ENCODE peak calls at places on chromosomes 4 and X, in ten cellular contexts. One of them, this sample, is unnamed.

GRCh38 chr4:187424636-187425035 is 570.9 kb upstream of the ZFP42 start:
- DNase-seq in heart right ventricle: no peak
- DNase-seq in left lung: no peak
- DNase-seq in lung: no peak
- DNase-seq in esophagus squamous epithelium: no peak
- DNase-seq in sigmoid colon: no peak
- DNase-seq in brain microvascular endothelial cell: no peak
- DNase-seq in stomach: no peak
- DNase-seq in neural progenitor cell: no peak
- DNase-seq in tibial nerve: no peak
- DNase-seq in this sample: no peak

GRCh38 chrX:46912673-46913491 is 661 bp downstream of the JADE3 start:
- DNase-seq in heart right ventricle: peak
- DNase-seq in left lung: peak
- DNase-seq in lung: peak
- DNase-seq in esophagus squamous epithelium: no peak
- DNase-seq in sigmoid colon: peak
- DNase-seq in brain microvascular endothelial cell: peak
- DNase-seq in stomach: peak
- DNase-seq in neural progenitor cell: peak
- DNase-seq in tibial nerve: no peak
- DNase-seq in this sample: peak

GRCh38 chr4:48570646-48571220 is 80.7 kb downstream of the ZAR1 start:
- DNase-seq in heart right ventricle: no peak
- DNase-seq in left lung: no peak
- DNase-seq in lung: no peak
- DNase-seq in esophagus squamous epithelium: no peak
- DNase-seq in sigmoid colon: no peak
- DNase-seq in brain microvascular endothelial cell: peak
- DNase-seq in stomach: no peak
- DNase-seq in neural progenitor cell: no peak
- DNase-seq in tibial nerve: no peak
- DNase-seq in this sample: no peak

GRCh38 chrX:100368167-100368566 is 41.9 kb downstream of the PCDH19 start:
- DNase-seq in heart right ventricle: no peak
- DNase-seq in left lung: no peak
- DNase-seq in lung: no peak
- DNase-seq in esophagus squamous epithelium: no peak
- DNase-seq in sigmoid colon: no peak
- DNase-seq in brain microvascular endothelial cell: no peak
- DNase-seq in stomach: no peak
- DNase-seq in neural progenitor cell: peak
- DNase-seq in tibial nerve: no peak
- DNase-seq in this sample: no peak

GRCh38 chr4:24032371-24032989 is 142.6 kb upstream of the PPARGC1A start:
- DNase-seq in heart right ventricle: no peak
- DNase-seq in left lung: no peak
- DNase-seq in lung: no peak
- DNase-seq in esophagus squamous epithelium: no peak
- DNase-seq in sigmoid colon: no peak
- DNase-seq in brain microvascular endothelial cell: no peak
- DNase-seq in stomach: peak
- DNase-seq in neural progenitor cell: peak
- DNase-seq in tibial nerve: no peak
- DNase-seq in this sample: no peak

GRCh38 chr4:123398803-123399637 is 2.4 kb downstream of the SPRY1 start:
- DNase-seq in heart right ventricle: peak
- DNase-seq in left lung: peak
- DNase-seq in lung: peak
- DNase-seq in esophagus squamous epithelium: no peak
- DNase-seq in sigmoid colon: peak
- DNase-seq in brain microvascular endothelial cell: peak
- DNase-seq in stomach: peak
- DNase-seq in neural progenitor cell: peak
- DNase-seq in tibial nerve: peak
- DNase-seq in this sample: peak

GRCh38 chr4:128275351-128275750 is 12.3 kb downstream of the PGRMC2 start:
- DNase-seq in heart right ventricle: no peak
- DNase-seq in left lung: no peak
- DNase-seq in lung: no peak
- DNase-seq in esophagus squamous epithelium: no peak
- DNase-seq in sigmoid colon: no peak
- DNase-seq in brain microvascular endothelial cell: no peak
- DNase-seq in stomach: no peak
- DNase-seq in neural progenitor cell: no peak
- DNase-seq in tibial nerve: no peak
- DNase-seq in this sample: no peak

GRCh38 chr4:110142461-110142860 is 56.0 kb downstream of the ELOVL6 start:
- DNase-seq in heart right ventricle: no peak
- DNase-seq in left lung: no peak
- DNase-seq in lung: no peak
- DNase-seq in esophagus squamous epithelium: no peak
- DNase-seq in sigmoid colon: no peak
- DNase-seq in brain microvascular endothelial cell: no peak
- DNase-seq in stomach: no peak
- DNase-seq in neural progenitor cell: no peak
- DNase-seq in tibial nerve: no peak
- DNase-seq in this sample: no peak

GRCh38 chr4:119709418-119709817 is 80.8 kb upstream of the PDE5A start:
- DNase-seq in heart right ventricle: no peak
- DNase-seq in left lung: no peak
- DNase-seq in lung: no peak
- DNase-seq in esophagus squamous epithelium: no peak
- DNase-seq in sigmoid colon: no peak
- DNase-seq in brain microvascular endothelial cell: no peak
- DNase-seq in stomach: no peak
- DNase-seq in neural progenitor cell: no peak
- DNase-seq in tibial nerve: no peak
- DNase-seq in this sample: no peak

GRCh38 chr4:75302648-75303047 is 211.6 kb downstream of the RCHY1 start:
- DNase-seq in heart right ventricle: no peak
- DNase-seq in left lung: no peak
- DNase-seq in lung: no peak
- DNase-seq in esophagus squamous epithelium: no peak
- DNase-seq in sigmoid colon: no peak
- DNase-seq in brain microvascular endothelial cell: no peak
- DNase-seq in stomach: no peak
- DNase-seq in neural progenitor cell: no peak
- DNase-seq in tibial nerve: no peak
- DNase-seq in this sample: no peak

GRCh38 chr4:53131562-53131925 is 234.3 kb downstream of the SCFD2 start:
- DNase-seq in heart right ventricle: no peak
- DNase-seq in left lung: no peak
- DNase-seq in lung: no peak
- DNase-seq in esophagus squamous epithelium: no peak
- DNase-seq in sigmoid colon: no peak
- DNase-seq in brain microvascular endothelial cell: no peak
- DNase-seq in stomach: no peak
- DNase-seq in neural progenitor cell: no peak
- DNase-seq in tibial nerve: no peak
- DNase-seq in this sample: no peak

GRCh38 chr4:46844325-46844917 is 64.6 kb downstream of the COX7B2 start:
- DNase-seq in heart right ventricle: no peak
- DNase-seq in left lung: no peak
- DNase-seq in lung: no peak
- DNase-seq in esophagus squamous epithelium: no peak
- DNase-seq in sigmoid colon: no peak
- DNase-seq in brain microvascular endothelial cell: peak
- DNase-seq in stomach: peak
- DNase-seq in neural progenitor cell: peak
- DNase-seq in tibial nerve: peak
- DNase-seq in this sample: peak

GRCh38 chr4:125433453-125433852 is 118.7 kb downstream of the FAT4 start:
- DNase-seq in heart right ventricle: no peak
- DNase-seq in left lung: no peak
- DNase-seq in lung: no peak
- DNase-seq in esophagus squamous epithelium: no peak
- DNase-seq in sigmoid colon: no peak
- DNase-seq in brain microvascular endothelial cell: peak
- DNase-seq in stomach: no peak
- DNase-seq in neural progenitor cell: no peak
- DNase-seq in tibial nerve: no peak
- DNase-seq in this sample: no peak

GRCh38 chr4:132827522-132827921 is 321.6 kb upstream of the PCDH10 start:
- DNase-seq in heart right ventricle: no peak
- DNase-seq in left lung: no peak
- DNase-seq in lung: no peak
- DNase-seq in esophagus squamous epithelium: no peak
- DNase-seq in sigmoid colon: no peak
- DNase-seq in brain microvascular endothelial cell: no peak
- DNase-seq in stomach: no peak
- DNase-seq in neural progenitor cell: no peak
- DNase-seq in tibial nerve: no peak
- DNase-seq in this sample: no peak

GRCh38 chrX:109475174-109475891 is 6.6 kb downstream of the GUCY2F start:
- DNase-seq in heart right ventricle: no peak
- DNase-seq in left lung: peak
- DNase-seq in lung: peak
- DNase-seq in esophagus squamous epithelium: no peak
- DNase-seq in sigmoid colon: no peak
- DNase-seq in brain microvascular endothelial cell: peak
- DNase-seq in stomach: peak
- DNase-seq in neural progenitor cell: peak
- DNase-seq in tibial nerve: peak
- DNase-seq in this sample: peak

GRCh38 chr4:173284463-173284862 is 49.7 kb downstream of the HMGB2 start:
- DNase-seq in heart right ventricle: no peak
- DNase-seq in left lung: no peak
- DNase-seq in lung: no peak
- DNase-seq in esophagus squamous epithelium: no peak
- DNase-seq in sigmoid colon: no peak
- DNase-seq in brain microvascular endothelial cell: no peak
- DNase-seq in stomach: no peak
- DNase-seq in neural progenitor cell: no peak
- DNase-seq in tibial nerve: no peak
- DNase-seq in this sample: no peak

GRCh38 chr4:173289351-173289725 is 44.8 kb downstream of the HMGB2 start:
- DNase-seq in heart right ventricle: no peak
- DNase-seq in left lung: no peak
- DNase-seq in lung: no peak
- DNase-seq in esophagus squamous epithelium: no peak
- DNase-seq in sigmoid colon: no peak
- DNase-seq in brain microvascular endothelial cell: peak
- DNase-seq in stomach: no peak
- DNase-seq in neural progenitor cell: no peak
- DNase-seq in tibial nerve: no peak
- DNase-seq in this sample: no peak

GRCh38 chr4:173288296-173288695 is 45.9 kb downstream of the HMGB2 start:
- DNase-seq in heart right ventricle: no peak
- DNase-seq in left lung: peak
- DNase-seq in lung: peak
- DNase-seq in esophagus squamous epithelium: peak
- DNase-seq in sigmoid colon: peak
- DNase-seq in brain microvascular endothelial cell: peak
- DNase-seq in stomach: peak
- DNase-seq in neural progenitor cell: peak
- DNase-seq in tibial nerve: peak
- DNase-seq in this sample: peak

GRCh38 chr4:173287486-173287885 is 46.7 kb downstream of the HMGB2 start:
- DNase-seq in heart right ventricle: no peak
- DNase-seq in left lung: no peak
- DNase-seq in lung: no peak
- DNase-seq in esophagus squamous epithelium: no peak
- DNase-seq in sigmoid colon: no peak
- DNase-seq in brain microvascular endothelial cell: no peak
- DNase-seq in stomach: no peak
- DNase-seq in neural progenitor cell: no peak
- DNase-seq in tibial nerve: no peak
- DNase-seq in this sample: no peak

GRCh38 chr4:173288698-173289350 is 45.3 kb downstream of the HMGB2 start:
- DNase-seq in heart right ventricle: no peak
- DNase-seq in left lung: no peak
- DNase-seq in lung: no peak
- DNase-seq in esophagus squamous epithelium: no peak
- DNase-seq in sigmoid colon: no peak
- DNase-seq in brain microvascular endothelial cell: no peak
- DNase-seq in stomach: no peak
- DNase-seq in neural progenitor cell: no peak
- DNase-seq in tibial nerve: no peak
- DNase-seq in this sample: no peak
- H3K27ac ChIP-seq in heart right ventricle: no peak
- H3K27ac ChIP-seq in left lung: no peak
- H3K27ac ChIP-seq in lung: no peak
- H3K27ac ChIP-seq in esophagus squamous epithelium: no peak
- H3K27ac ChIP-seq in sigmoid colon: no peak
- H3K27ac ChIP-seq in brain microvascular endothelial cell: no peak
- H3K27ac ChIP-seq in stomach: no peak
- H3K27ac ChIP-seq in neural progenitor cell: no peak
- H3K27ac ChIP-seq in tibial nerve: no peak
- H3K27ac ChIP-seq in this sample: no peak

GRCh38 chrX:65705439-65705838 is 38.0 kb downstream of the MSN start:
- DNase-seq in heart right ventricle: no peak
- DNase-seq in left lung: no peak
- DNase-seq in lung: no peak
- DNase-seq in esophagus squamous epithelium: no peak
- DNase-seq in sigmoid colon: no peak
- DNase-seq in brain microvascular endothelial cell: no peak
- DNase-seq in stomach: no peak
- DNase-seq in neural progenitor cell: no peak
- DNase-seq in tibial nerve: no peak
- DNase-seq in this sample: no peak
- H3K27ac ChIP-seq in heart right ventricle: peak
- H3K27ac ChIP-seq in left lung: peak
- H3K27ac ChIP-seq in lung: peak
- H3K27ac ChIP-seq in esophagus squamous epithelium: peak
- H3K27ac ChIP-seq in sigmoid colon: peak
- H3K27ac ChIP-seq in brain microvascular endothelial cell: peak
- H3K27ac ChIP-seq in stomach: peak
- H3K27ac ChIP-seq in neural progenitor cell: no peak
- H3K27ac ChIP-seq in tibial nerve: peak
- H3K27ac ChIP-seq in this sample: no peak

DNA sequence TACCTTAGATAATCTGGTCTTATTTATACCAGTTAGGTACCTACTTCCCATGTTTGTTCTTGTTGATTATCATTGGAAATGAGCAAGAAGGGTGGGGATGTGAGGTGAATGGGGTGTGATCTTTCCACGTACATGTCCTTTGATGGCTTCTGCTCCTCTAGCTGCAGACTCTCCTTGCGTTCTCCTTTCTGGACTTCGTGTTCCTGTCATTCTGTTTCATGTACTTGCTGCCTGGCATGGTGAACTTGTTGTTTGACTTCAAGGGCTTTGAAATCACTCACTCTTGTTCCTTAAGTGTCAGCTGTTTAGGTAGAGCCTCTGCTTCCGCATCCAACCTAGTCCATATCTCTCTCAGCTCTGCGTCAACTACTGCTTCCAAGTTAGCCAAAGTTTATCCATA is 42.7 kb downstream of the FHL1 start:
- DNase-seq in heart right ventricle: no peak
- DNase-seq in left lung: no peak
- DNase-seq in lung: no peak
- DNase-seq in esophagus squamous epithelium: no peak
- DNase-seq in sigmoid colon: no peak
- DNase-seq in brain microvascular endothelial cell: no peak
- DNase-seq in stomach: no peak
- DNase-seq in neural progenitor cell: no peak
- DNase-seq in tibial nerve: no peak
- DNase-seq in this sample: no peak
- H3K27ac ChIP-seq in heart right ventricle: peak
- H3K27ac ChIP-seq in left lung: no peak
- H3K27ac ChIP-seq in lung: peak
- H3K27ac ChIP-seq in esophagus squamous epithelium: peak
- H3K27ac ChIP-seq in sigmoid colon: peak
- H3K27ac ChIP-seq in brain microvascular endothelial cell: no peak
- H3K27ac ChIP-seq in stomach: peak
- H3K27ac ChIP-seq in neural progenitor cell: no peak
- H3K27ac ChIP-seq in tibial nerve: no peak
- H3K27ac ChIP-seq in this sample: no peak

GRCh38 chrX:20363003-20363674 is 96.4 kb upstream of the RPS6KA3 start:
- DNase-seq in heart right ventricle: no peak
- DNase-seq in left lung: no peak
- DNase-seq in lung: no peak
- DNase-seq in esophagus squamous epithelium: no peak
- DNase-seq in sigmoid colon: no peak
- DNase-seq in brain microvascular endothelial cell: peak
- DNase-seq in stomach: no peak
- DNase-seq in neural progenitor cell: no peak
- DNase-seq in tibial nerve: no peak
- DNase-seq in this sample: no peak
- H3K27ac ChIP-seq in heart right ventricle: peak
- H3K27ac ChIP-seq in left lung: peak
- H3K27ac ChIP-seq in lung: peak
- H3K27ac ChIP-seq in esophagus squamous epithelium: peak
- H3K27ac ChIP-seq in sigmoid colon: peak
- H3K27ac ChIP-seq in brain microvascular endothelial cell: peak
- H3K27ac ChIP-seq in stomach: peak
- H3K27ac ChIP-seq in neural progenitor cell: no peak
- H3K27ac ChIP-seq in tibial nerve: peak
- H3K27ac ChIP-seq in this sample: peak

This sample was measured in colonic mucosa.